ENCODE peak calls at places on chromosomes 16 and 17, in seven cellular contexts. E, D, B, C, S, W and X are unnamed samples.

GRCh38 chr17:36928450-36929125 is 8.7 kb upstream of the LHX1 start:
- DNase-seq in E (no peak), W (no peak), D (no peak), B (no peak), S (no peak), C (no peak), X (peak)

GRCh38 chr17:5391678-5392077 is 27.8 kb downstream of the NUP88 start:
- DNase-seq in D (no peak), C (no peak), E (no peak), W (no peak), S (no peak), B (no peak), X (no peak)

GRCh38 chr17:44322236-44322895 is 2.3 kb downstream of the SLC25A39 start:
- DNase-seq in W (no peak), S (no peak), E (no peak), D (no peak), B (no peak), C (no peak), X (no peak)

GRCh38 chr17:74452027-74452840 is 14.2 kb upstream of the CD300A start:
- DNase-seq in W (no peak), D (no peak), E (no peak), B (no peak), S (no peak), C (no peak), X (no peak)

GRCh38 chr17:36723459-36723858 is 122.1 kb downstream of the MRM1 start:
- DNase-seq in E (no peak), C (no peak), B (no peak), S (no peak), D (no peak), W (no peak), X (peak)

GRCh38 chr16:63983401-63983800 is 1138.5 kb downstream of the CDH11 start:
- DNase-seq in S (no peak), D (no peak), B (no peak), E (no peak), W (no peak), C (no peak), X (no peak)

GRCh38 chr17:46266656-46267544 is 28.0 kb upstream of the LRRC37A start:
- DNase-seq in W (peak), B (peak), C (peak), S (peak), D (peak), E (peak), X (peak)

GRCh38 chr17:40791808-40792436 is 7.8 kb downstream of the KRT28 start:
- DNase-seq in D (no peak), S (no peak), E (peak), W (no peak), C (peak), B (no peak), X (no peak)

GRCh38 chr17:73476890-73477350 is 165.1 kb upstream of the CDC42EP4 start:
- DNase-seq in E (no peak), C (no peak), B (no peak), S (no peak), W (peak), D (no peak), X (no peak)

GRCh38 chr17:72794152-72794551 is 298.3 kb downstream of the SLC39A11 start:
- DNase-seq in C (no peak), E (no peak), W (no peak), D (no peak), B (no peak), S (no peak), X (no peak)

GRCh38 chr16:27424772-27425498 is 23.0 kb downstream of the IL21R start:
- DNase-seq in B (no peak), C (no peak), E (no peak), W (no peak), S (no peak), D (peak), X (peak)

GRCh38 chr17:67079481-67079880 is 35.1 kb downstream of the CACNG1 start:
- DNase-seq in D (no peak), S (no peak), E (no peak), B (no peak), C (no peak), W (no peak), X (no peak)

GRCh38 chr16:740764-741505 is at the start of gene CIAO3:
- DNase-seq in B (no peak), D (peak), S (peak), C (peak), W (peak), E (peak), X (peak)

GRCh38 chr17:44766409-44767038 is 7.7 kb downstream of the ADAM11 start:
- DNase-seq in D (no peak), S (no peak), E (no peak), C (no peak), B (no peak), W (peak), X (no peak)

GRCh38 chr16:72256398-72257048 is 84.6 kb upstream of the PMFBP1 start:
- DNase-seq in B (peak), W (no peak), E (peak), C (peak), D (no peak), S (no peak), X (no peak)

GRCh38 chr16:73280366-73280765 is 232.4 kb upstream of the ZFHX3 start:
- DNase-seq in S (no peak), C (no peak), E (no peak), B (no peak), W (no peak), D (no peak), X (no peak)

GRCh38 chr16:28544998-28545397 is 6.2 kb upstream of the NUPR1 start:
- DNase-seq in S (no peak), E (no peak), C (no peak), B (no peak), W (no peak), D (no peak), X (no peak)

GRCh38 chr17:27493088-27493487 is 36.8 kb downstream of the KSR1 start:
- DNase-seq in B (no peak), E (no peak), D (no peak), W (no peak), S (no peak), C (no peak), X (no peak)

GRCh38 chr17:75832652-75833400 is 11.4 kb downstream of the UNC13D start:
- DNase-seq in W (no peak), S (no peak), D (no peak), E (no peak), B (no peak), C (no peak), X (no peak)

GRCh38 chr17:40244255-40244654 is 25.2 kb downstream of the WIPF2 start:
- DNase-seq in S (no peak), E (no peak), D (no peak), W (no peak), C (no peak), B (no peak), X (no peak)

GRCh38 chr17:78146471-78146869 is 285 bp downstream of the C17orf99 start:
- DNase-seq in S (no peak), D (no peak), E (no peak), C (no peak), W (no peak), B (no peak), X (no peak)

GRCh38 chr17:50277357-50277754 is 3.1 kb downstream of the TMEM92 start:
- DNase-seq in D (no peak), E (no peak), W (no peak), S (no peak), B (no peak), C (no peak), X (no peak)

GRCh38 chr16:58678269-58678668 is 6.3 kb downstream of the SLC38A7 start:
- DNase-seq in C (no peak), S (no peak), B (no peak), D (no peak), E (no peak), W (no peak), X (no peak)

GRCh38 chr17:28665994-28666393 is 4.0 kb downstream of the SUPT6H start:
- DNase-seq in W (no peak), D (no peak), B (no peak), C (no peak), E (no peak), S (no peak), X (no peak)

GRCh38 chr17:47305302-47305923 is 18.3 kb upstream of the EFCAB13 start:
- DNase-seq in S (no peak), E (peak), D (no peak), B (peak), W (no peak), C (peak), X (no peak)

GRCh38 chr16:74771656-74772315 is 2.8 kb downstream of the FA2H start:
- DNase-seq in C (no peak), S (no peak), B (no peak), E (no peak), D (no peak), W (no peak), X (peak)

GRCh38 chr17:48841395-48841831 is 10.6 kb downstream of the CALCOCO2 start:
- DNase-seq in E (peak), D (peak), C (peak), S (peak), B (no peak), W (no peak), X (no peak)

GRCh38 chr16:80671281-80671849 is 130.6 kb downstream of the DYNLRB2 start:
- DNase-seq in B (no peak), D (no peak), E (no peak), W (no peak), C (no peak), S (no peak), X (no peak)

GRCh38 chr16:15654591-15654990 is 4.5 kb downstream of the NDE1 start:
- DNase-seq in S (no peak), C (no peak), W (no peak), B (no peak), D (no peak), E (no peak), X (no peak)

GRCh38 chr16:70683146-70683944 is 2.5 kb downstream of the MTSS2 start:
- DNase-seq in W (no peak), B (no peak), S (no peak), C (no peak), D (no peak), E (no peak), X (no peak)

GRCh38 chr17:7781467-7781866 is 52.5 kb upstream of the KDM6B start:
- DNase-seq in D (no peak), W (no peak), S (no peak), B (no peak), E (no peak), C (no peak), X (no peak)

GRCh38 chr17:50060951-50061712 is 5.2 kb downstream of the ITGA3 start:
- DNase-seq in C (peak), S (no peak), W (peak), B (no peak), E (peak), D (peak), X (no peak)

GRCh38 chr17:6712058-6712853 is 913 bp downstream of the SLC13A5 start:
- DNase-seq in W (peak), D (peak), E (no peak), B (no peak), C (no peak), S (no peak), X (peak)

GRCh38 chr17:40364121-40364861 is at the start of gene GJD3:
- DNase-seq in D (no peak), W (no peak), S (no peak), E (peak), B (no peak), C (peak), X (no peak)

GRCh38 chr17:48597775-48598631 is 4.4 kb upstream of the HOXB5 start:
- DNase-seq in B (no peak), C (peak), S (no peak), W (no peak), D (no peak), E (peak), X (peak)

GRCh38 chr17:62808576-62808970 is 459 bp upstream of the MARCHF10 start:
- DNase-seq in B (no peak), D (no peak), C (no peak), W (no peak), S (no peak), E (no peak), X (no peak)